ENCODE peak calls at places on chromosomes 4 and X, in nine cellular contexts. N is fibroblast of pulmonary artery; Y is stimulated activated CD4-positive, alpha-beta T cell treated with anti-CD3 and anti-CD28 coated beads, Interleukin-4, amount 100 ng/mL, for 4 hours; R is SHP77; B is non-pigmented ciliary epithelial cell; T is HT1080; Z is A673; A is cardiac muscle cell; J is esophagus muscularis mucosa. U is an unnamed sample.

GRCh38 chrX:623599-624323 is 6.8 kb upstream of the SHOX start:
- DNase-seq in J (peak), Z (peak), R (no peak), Y (no peak), A (no peak), B (no peak), T (no peak), N (peak), U (no peak)

GRCh38 chrX:150032742-150033141 is 94.5 kb upstream of the EOLA2 start:
- DNase-seq in T (peak), Y (no peak), N (peak), Z (peak), J (no peak), B (no peak), R (no peak), A (peak), U (no peak)

GRCh38 chrX:14697453-14697852 is 168.1 kb downstream of the GLRA2 start:
- DNase-seq in B (no peak), R (peak), Z (peak), T (peak), Y (peak), A (peak), J (no peak), N (peak), U (peak)

GRCh38 chrX:45768666-45769065 is 568.0 kb upstream of the DIPK2B start:
- DNase-seq in R (no peak), B (no peak), Z (no peak), Y (no peak), N (no peak), T (no peak), A (no peak), J (no peak), U (no peak)

GRCh38 chrX:17474892-17475291 is 99.9 kb downstream of the NHS start:
- DNase-seq in Y (no peak), R (no peak), B (no peak), Z (no peak), T (peak), A (peak), J (no peak), N (peak), U (no peak)

GRCh38 chr4:86358176-86358701 is 1.6 kb downstream of the MAPK10 start:
- DNase-seq in B (no peak), A (peak), R (peak), J (no peak), Y (no peak), T (no peak), N (peak), Z (no peak), U (no peak)

GRCh38 chr4:74838746-74839370 is 44.5 kb upstream of the BTC start:
- DNase-seq in A (peak), Z (peak), J (no peak), B (peak), R (no peak), Y (no peak), T (peak), N (peak), U (no peak)

GRCh38 chr4:139740531-139741041 is 75.0 kb downstream of the MGST2 start:
- DNase-seq in N (peak), T (peak), B (peak), Z (peak), R (peak), Y (no peak), J (no peak), A (peak), U (peak)

GRCh38 chrX:118666521-118666920 is 60.9 kb upstream of the IL13RA1 start:
- DNase-seq in Z (no peak), N (peak), T (no peak), R (no peak), B (no peak), A (no peak), Y (no peak), J (no peak), U (no peak)

GRCh38 chr4:107094332-107094731 is 58.2 kb upstream of the DKK2 start:
- DNase-seq in Y (no peak), A (peak), J (no peak), T (peak), R (no peak), N (peak), B (no peak), Z (peak), U (peak)

GRCh38 chrX:49799828-49800227 is 29.3 kb upstream of the PAGE4 start:
- DNase-seq in A (no peak), J (no peak), Z (no peak), R (no peak), B (no peak), Y (no peak), N (no peak), T (no peak), U (no peak)

GRCh38 chr4:41517747-41518146 is 20.2 kb upstream of the LIMCH1 start:
- DNase-seq in J (no peak), N (no peak), Z (no peak), Y (no peak), A (no peak), B (no peak), R (no peak), T (no peak), U (no peak)

GRCh38 chr4:54626113-54626512 is 31.6 kb upstream of the KIT start:
- DNase-seq in R (no peak), J (no peak), Z (no peak), N (no peak), Y (no peak), A (no peak), B (no peak), T (no peak), U (no peak)

GRCh38 chr4:40247350-40247749 is 50.5 kb downstream of the RHOH start:
- DNase-seq in N (no peak), J (no peak), Z (no peak), T (no peak), Y (no peak), A (no peak), B (no peak), R (no peak), U (no peak)

GRCh38 chr4:80637190-80637589 is 301.7 kb downstream of the CFAP299 start:
- DNase-seq in Z (no peak), T (no peak), J (no peak), R (no peak), A (no peak), B (no peak), N (no peak), Y (no peak), U (no peak)

GRCh38 chrX:47166126-47166525 is 21.1 kb downstream of the RBM10 start:
- DNase-seq in Z (no peak), J (no peak), A (peak), R (no peak), Y (no peak), T (no peak), N (peak), B (no peak), U (no peak)

GRCh38 chrX:150692837-150693781 is at the start of gene MTMR1:
- DNase-seq in Y (peak), T (no peak), A (no peak), B (no peak), N (no peak), Z (peak), J (no peak), R (no peak), U (peak)

GRCh38 chr4:167595898-167596297 is 361.6 kb upstream of the SPOCK3 start:
- DNase-seq in N (no peak), T (no peak), Y (no peak), B (no peak), A (no peak), R (no peak), Z (no peak), J (no peak), U (no peak)

GRCh38 chr4:121108557-121108956 is 36.2 kb upstream of the NDNF start:
- DNase-seq in R (peak), T (no peak), A (no peak), N (no peak), Y (no peak), J (no peak), B (no peak), Z (no peak), U (no peak)

GRCh38 chrX:10166731-10167149 is 10.0 kb downstream of the CLCN4 start:
- DNase-seq in T (no peak), Y (no peak), N (no peak), Z (no peak), R (no peak), A (peak), J (no peak), B (no peak), U (no peak)

GRCh38 chr4:184261246-184261645 is 43.6 kb upstream of the ENPP6 start:
- DNase-seq in Z (no peak), N (no peak), Y (no peak), R (no peak), T (no peak), B (no peak), A (no peak), J (peak), U (no peak)

GRCh38 chr4:129082302-129082701 is 11.0 kb downstream of the SCLT1 start:
- DNase-seq in R (no peak), N (no peak), Y (no peak), J (no peak), A (no peak), B (no peak), Z (no peak), T (no peak), U (no peak)

U was measured in NCI-H2171 treated with DMSO at 0.1 percent for 48 hours.